ENCODE peak calls at places on chromosome 1, in nine cellular contexts. V is tibial nerve, H is prostate gland, P is neural progenitor cell, O is astrocyte of the spinal cord, G is AG04450, L is cardiac fibroblast, C is kidney epithelial cell, K is epithelial cell of esophagus. E is an unnamed sample.
A peak's percentile ranks its signal among the peaks of the same experiment; 100 is the strongest.

GRCh38 chr1:21935891-21936365 is 1.2 kb downstream of the HSPG2 start:
- DNase-seq in V (no peak), H (no peak), P (no peak), O (no peak), G (no peak), L (peak; percentile 35), C (no peak), K (peak; percentile 69), E (no peak)

GRCh38 chr1:167165948-167166702 is 54.6 kb upstream of the POU2F1 start:
- DNase-seq in V (no peak), H (peak; percentile 29), P (peak; percentile 92), O (peak; percentile 76), G (no peak), L (peak; percentile 31), C (no peak), K (no peak), E (no peak)

GRCh38 chr1:88455857-88456256 is 228.2 kb upstream of the PKN2 start:
- DNase-seq in V (no peak), H (no peak), P (no peak), O (no peak), G (no peak), L (no peak), C (no peak), K (no peak), E (no peak)

GRCh38 chr1:211613108-211613947 is 34.4 kb upstream of the SLC30A1 start:
- DNase-seq in V (peak; percentile 81), H (peak; percentile 50), P (no peak), O (peak; percentile 85), G (peak; percentile 75), L (peak; percentile 98), C (peak; percentile 43), K (peak; percentile 91), E (peak; percentile 95)

GRCh38 chr1:70685300-70686286 is 274.5 kb downstream of the CTH start:
- DNase-seq in V (peak; percentile 57), H (peak; percentile 27), P (peak; percentile 72), O (peak; percentile 26), G (peak; percentile 4), L (peak; percentile 75), C (no peak), K (peak; percentile 72), E (peak; percentile 34)

GRCh38 chr1:229022595-229023350 is 248.1 kb upstream of the RAB4A start:
- DNase-seq in V (no peak), H (no peak), P (no peak), O (no peak), G (no peak), L (peak; percentile 46), C (no peak), K (no peak), E (no peak)

GRCh38 chr1:62318756-62319544 is at the start of gene KANK4:
- DNase-seq in V (no peak), H (no peak), P (peak; percentile 69), O (no peak), G (no peak), L (no peak), C (no peak), K (peak; percentile 43), E (no peak)

GRCh38 chr1:38183094-38183493 is 136.5 kb upstream of the POU3F1 start:
- DNase-seq in V (no peak), H (no peak), P (peak; percentile 30), O (peak; percentile 31), G (no peak), L (no peak), C (no peak), K (no peak), E (no peak)

GRCh38 chr1:46822248-46822826 is 23.5 kb downstream of the CYP4B1 start:
- DNase-seq in V (no peak), H (no peak), P (peak; percentile 51), O (no peak), G (no peak), L (no peak), C (no peak), K (no peak), E (no peak)

GRCh38 chr1:213670692-213671023 is 317.1 kb upstream of the PROX1 start:
- DNase-seq in V (no peak), H (no peak), P (no peak), O (no peak), G (no peak), L (no peak), C (no peak), K (no peak), E (no peak)

GRCh38 chr1:232430467-232430866 is 199.5 kb downstream of the SIPA1L2 start:
- DNase-seq in V (no peak), H (no peak), P (no peak), O (no peak), G (no peak), L (no peak), C (no peak), K (no peak), E (no peak)

GRCh38 chr1:20068722-20069121 is 1.3 kb upstream of the PLA2G5 start:
- DNase-seq in V (no peak), H (no peak), P (no peak), O (no peak), G (no peak), L (no peak), C (no peak), K (no peak), E (no peak)

GRCh38 chr1:231075497-231075896 is 35.4 kb upstream of the FAM89A start:
- DNase-seq in V (no peak), H (no peak), P (no peak), O (no peak), G (no peak), L (no peak), C (no peak), K (no peak), E (no peak)

DNA sequence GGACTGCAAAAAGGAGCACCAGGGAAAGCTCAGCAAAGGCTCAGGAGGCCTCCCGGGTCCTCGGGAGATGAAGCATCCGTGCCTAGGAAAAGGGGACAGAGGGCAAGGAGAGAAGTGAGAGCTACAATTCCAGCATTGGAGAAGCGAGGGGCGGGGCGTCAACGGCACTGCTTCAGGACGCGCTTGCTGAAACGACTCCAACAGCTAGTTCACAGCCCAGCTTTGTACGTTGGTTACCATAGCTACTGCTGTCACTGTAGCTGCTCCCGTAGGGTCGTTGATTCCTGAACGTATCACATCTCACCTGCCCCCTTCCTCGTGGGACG is 63.1 kb downstream of the TOR1AIP2 start:
- DNase-seq in V (no peak), H (no peak), P (no peak), O (no peak), G (peak; percentile 29), L (no peak), C (no peak), K (no peak), E (no peak)
- H3K4me3 ChIP-seq in V (peak overlapping the region; percentile 47), H (peak overlapping the region; percentile 29), P (peak overlapping the region; percentile 58), O (peak overlapping the region; percentile 42), G (peak overlapping the region; percentile 63), L (peak overlapping the region; percentile 36), C (peak overlapping the region; percentile 50), K (peak overlapping the region; percentile 31), E (peak overlapping the region; percentile 43)

GRCh38 chr1:201346337-201346939 is 31.0 kb downstream of the TNNT2 start:
- DNase-seq in V (peak; percentile 33), H (peak; percentile 70), P (peak; percentile 80), O (peak; percentile 57), G (peak; percentile 21), L (peak; percentile 62), C (no peak), K (peak; percentile 85), E (peak; percentile 17)

GRCh38 chr1:201349091-201349490 is 28.4 kb downstream of the TNNT2 start:
- DNase-seq in V (no peak), H (no peak), P (no peak), O (no peak), G (no peak), L (no peak), C (no peak), K (no peak), E (no peak)

GRCh38 chr1:201346987-201347386 is 30.5 kb downstream of the TNNT2 start:
- DNase-seq in V (no peak), H (no peak), P (no peak), O (no peak), G (no peak), L (no peak), C (no peak), K (no peak), E (no peak)

GRCh38 chr1:201347498-201348210 is 29.8 kb downstream of the TNNT2 start:
- DNase-seq in V (no peak), H (no peak), P (no peak), O (no peak), G (no peak), L (no peak), C (no peak), K (no peak), E (no peak)

GRCh38 chr1:201348211-201348566 is 29.3 kb downstream of the TNNT2 start:
- DNase-seq in V (peak; percentile 8), H (no peak), P (peak; percentile 83), O (peak; percentile 45), G (peak; percentile 27), L (peak; percentile 43), C (no peak), K (peak; percentile 78), E (peak; percentile 10)
- TF ChIP-seq CTCF in V (peak; percentile 41), H (peak; percentile 36), P (peak; percentile 78), O (peak; percentile 79), G (peak; percentile 84), L (peak; percentile 80), C (peak; percentile 86), K (peak; percentile 82), E (peak; percentile 77)

DNA sequence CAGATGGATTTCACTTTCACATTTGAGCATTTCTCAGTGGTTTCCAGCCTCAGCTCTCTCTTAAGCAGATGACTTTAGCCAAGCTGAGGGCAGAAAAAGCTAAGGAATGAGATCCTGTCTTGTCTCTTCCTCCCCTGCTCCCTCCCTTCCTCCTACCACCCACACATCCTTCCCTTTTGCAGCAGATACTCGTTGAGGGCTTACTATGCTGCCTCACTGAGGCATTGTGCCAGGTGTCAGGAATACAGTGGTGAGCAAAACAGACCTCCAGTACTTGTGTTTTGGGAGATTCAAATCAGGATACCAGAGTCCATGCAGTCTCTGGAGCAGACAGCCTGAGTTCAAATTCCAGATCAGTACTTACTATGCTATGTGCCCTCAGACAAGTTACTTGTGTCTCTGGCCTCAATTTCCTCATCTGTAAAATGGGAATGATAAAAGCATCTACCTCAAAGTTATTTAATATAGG is 43.2 kb downstream of the KIF26B start:
- DNase-seq in V (no peak), H (no peak), P (no peak), O (peak; percentile 22), G (peak; percentile 59), L (peak; percentile 86), C (no peak), K (no peak), E (peak; percentile 55)
- H3K4me3 ChIP-seq in V (no peak overlapping the region), H (no peak overlapping the region), P (no peak overlapping the region), O (no peak overlapping the region), G (peak overlapping the region; percentile 11), L (no peak overlapping the region), C (no peak overlapping the region), K (no peak overlapping the region), E (no peak overlapping the region)

DNA sequence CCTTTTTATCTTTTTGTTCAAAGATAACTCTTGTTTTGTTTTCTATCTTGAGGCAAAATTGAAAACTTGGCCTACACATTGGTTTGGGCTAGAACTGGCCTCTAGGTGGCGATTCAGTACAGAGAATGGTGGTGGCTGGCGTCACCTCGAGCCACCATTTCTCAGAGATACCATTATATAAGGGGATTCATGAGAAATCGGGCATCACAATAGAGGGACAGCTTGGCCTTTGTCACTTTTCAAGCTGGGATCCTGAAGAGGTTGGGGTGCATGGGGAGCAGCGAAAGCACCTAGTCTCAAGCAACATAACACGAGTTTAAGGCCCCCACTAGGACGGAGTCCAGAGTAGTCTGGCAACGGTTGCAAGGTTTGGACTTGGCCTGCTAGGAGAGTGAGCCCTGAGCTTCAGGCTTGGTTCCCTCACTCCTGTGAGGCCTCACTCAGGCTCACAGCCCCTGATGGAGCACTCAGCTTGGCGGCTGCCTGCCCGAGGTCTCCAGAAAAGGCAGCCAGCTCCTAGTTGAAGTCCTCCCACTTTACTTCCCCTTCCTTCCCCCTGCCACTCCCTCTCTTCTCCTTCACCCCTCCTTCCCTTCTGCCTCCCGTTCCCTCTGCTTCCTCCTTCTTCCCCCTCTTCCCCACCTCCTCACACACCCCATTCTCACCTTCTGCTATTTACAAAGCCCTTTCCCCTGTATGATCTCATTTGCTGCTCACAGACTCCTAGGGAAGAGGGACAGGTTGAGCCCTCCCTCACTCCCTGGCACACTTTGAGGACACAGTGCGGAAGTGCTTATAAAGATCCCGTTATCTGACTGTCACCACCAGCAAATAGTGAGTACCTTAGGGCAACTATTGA is 67.8 kb downstream of the LRIG2 start:
- DNase-seq in V (peak; percentile 82), H (peak; percentile 60), P (peak; percentile 86), O (peak; percentile 62), G (peak; percentile 21), L (peak; percentile 75), C (no peak), K (peak; percentile 68), E (no peak)
- TF ChIP-seq CTCF in V (peak; percentile 68), H (peak; percentile 89), P (peak; percentile 98), O (peak; percentile 80), G (peak; percentile 85), L (peak; percentile 78), C (peak; percentile 82), K (peak; percentile 89), E (peak; percentile 83)

E was measured in AG09309.